ENCODE peak calls at places on chromosomes 1 and 21, in five cellular contexts. Z is IMR-90, M is neuronal stem cell, F is mesenchymal stem cell, T is mesendoderm. W is an unnamed sample.

GRCh38 chr1:90973897-90974798 is 47.7 kb downstream of the ZNF644 start:
- DNase-seq in Z (peak), M (no peak), F (peak), T (peak), W (no peak)

GRCh38 chr1:164707868-164708331 is 148.9 kb downstream of the PBX1 start:
- DNase-seq in Z (peak), M (no peak), F (peak), T (peak), W (no peak)

GRCh38 chr1:105087496-105087895 is 1337.8 kb downstream of the AMY1C start:
- DNase-seq in Z (no peak), M (no peak), F (no peak), T (no peak), W (no peak)

GRCh38 chr1:6075747-6076146 is 30.1 kb downstream of the KCNAB2 start:
- DNase-seq in Z (no peak), M (no peak), F (peak), T (peak), W (no peak)

GRCh38 chr1:20834192-20834591 is 47.1 kb upstream of the HP1BP3 start:
- DNase-seq in Z (no peak), M (no peak), F (no peak), T (no peak), W (no peak)

GRCh38 chr1:65068202-65069011 is 79.6 kb upstream of the AK4 start:
- DNase-seq in Z (peak), M (no peak), F (peak), T (peak), W (no peak)

GRCh38 chr1:224880593-224881307 is 48.7 kb upstream of the DNAH14 start:
- DNase-seq in Z (no peak), M (peak), F (no peak), T (peak), W (peak)

GRCh38 chr1:25694167-25694566 is 77.6 kb downstream of the MAN1C1 start:
- DNase-seq in Z (no peak), M (no peak), F (peak), T (no peak), W (peak)

GRCh38 chr1:43434256-43434655 is 19.5 kb downstream of the HYI start:
- DNase-seq in Z (no peak), M (no peak), F (no peak), T (no peak), W (no peak)

GRCh38 chr21:42424848-42425602 is 21.3 kb downstream of the UBASH3A start:
- DNase-seq in Z (no peak), M (no peak), F (no peak), T (no peak), W (no peak)

GRCh38 chr1:159817276-159818041 is 9.2 kb upstream of the SLAMF8 start:
- DNase-seq in Z (no peak), M (no peak), F (no peak), T (no peak), W (no peak)

GRCh38 chr1:33348194-33348593 is 27.3 kb upstream of the A3GALT2 start:
- DNase-seq in Z (peak), M (no peak), F (no peak), T (peak), W (no peak)

GRCh38 chr1:96698332-96698983 is 23.1 kb upstream of the PTBP2 start:
- DNase-seq in Z (peak), M (no peak), F (no peak), T (peak), W (peak)

GRCh38 chr21:39842741-39843146 is 24.5 kb upstream of the PCP4 start:
- DNase-seq in Z (no peak), M (no peak), F (no peak), T (no peak), W (no peak)

GRCh38 chr21:39840373-39841097 is 26.7 kb upstream of the PCP4 start:
- DNase-seq in Z (no peak), M (no peak), F (no peak), T (no peak), W (no peak)

GRCh38 chr21:39843483-39843882 is 23.8 kb upstream of the PCP4 start:
- DNase-seq in Z (no peak), M (no peak), F (no peak), T (no peak), W (no peak)

GRCh38 chr21:39845581-39846130 is 21.6 kb upstream of the PCP4 start:
- DNase-seq in Z (no peak), M (peak), F (no peak), T (no peak), W (no peak)

GRCh38 chr21:39843916-39844315 is 23.3 kb upstream of the PCP4 start:
- DNase-seq in Z (no peak), M (no peak), F (no peak), T (no peak), W (no peak)
- H4K8ac ChIP-seq in Z (no peak), M (no peak), F (no peak), T (no peak), W (no peak)

DNA sequence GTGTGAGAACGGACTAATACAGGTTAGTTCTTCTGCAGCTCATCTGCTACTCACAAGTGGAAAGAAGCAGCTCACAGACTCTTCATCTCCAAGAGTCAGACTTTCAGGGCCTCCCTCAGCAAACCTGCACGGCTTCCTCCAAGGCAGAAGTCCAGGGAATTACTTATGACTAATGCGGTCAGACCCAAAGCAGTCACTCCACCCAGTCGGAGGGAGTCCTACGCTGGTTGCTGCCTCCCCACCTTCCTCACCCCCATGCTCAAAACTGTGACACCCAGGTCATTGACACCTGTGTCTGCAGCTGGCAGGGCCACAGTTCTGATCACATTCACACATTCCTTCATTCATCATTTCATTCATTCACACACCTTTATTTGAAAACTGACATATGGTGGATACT is 38.4 kb upstream of the PRDM2 start:
- DNase-seq in Z (no peak), M (no peak), F (no peak), T (no peak), W (no peak)
- H4K8ac ChIP-seq in Z (no peak), M (no peak), F (peak), T (no peak), W (no peak)

GRCh38 chr1:228365321-228366061 is 41.1 kb downstream of the TRIM11 start:
- DNase-seq in Z (no peak), M (no peak), F (no peak), T (no peak), W (no peak)

GRCh38 chr1:228367798-228368791 is 38.5 kb downstream of the TRIM11 start:
- DNase-seq in Z (no peak), M (no peak), F (no peak), T (peak), W (peak)

GRCh38 chr1:228366062-228366850 is 40.4 kb downstream of the TRIM11 start:
- DNase-seq in Z (no peak), M (no peak), F (no peak), T (no peak), W (no peak)

GRCh38 chr1:228368801-228369607 is 37.6 kb downstream of the TRIM11 start:
- DNase-seq in Z (peak), M (no peak), F (no peak), T (no peak), W (no peak)

GRCh38 chr1:228366851-228367741 is 39.5 kb downstream of the TRIM11 start:
- DNase-seq in Z (no peak), M (no peak), F (no peak), T (no peak), W (no peak)
- H4K8ac ChIP-seq in Z (no peak), M (no peak), F (no peak), T (no peak), W (no peak)

GRCh38 chr1:169322138-169322537 is 45.5 kb downstream of the NME7 start:
- DNase-seq in Z (no peak), M (no peak), F (no peak), T (no peak), W (no peak)
- H4K8ac ChIP-seq in Z (no peak), M (no peak), F (no peak), T (no peak), W (no peak)

GRCh38 chr1:163145435-163145834 is 57.3 kb downstream of the RGS5 start:
- DNase-seq in Z (no peak), M (no peak), F (no peak), T (no peak), W (no peak)
- H4K8ac ChIP-seq in Z (no peak), M (no peak), F (no peak), T (no peak), W (no peak)